ENCODE peak calls at places on chromosomes 2 and 18, in six cellular contexts. D is lower lobe of right lung, N is brain microvascular endothelial cell, K is GM23338, H is HAP-1, M is heart left ventricle. U is an unnamed sample.

GRCh38 chr2:64367444-64367843 is 86.5 kb upstream of the LGALSL start:
- DNase-seq in H (no peak), K (no peak), N (no peak), M (no peak), D (no peak), U (no peak)

GRCh38 chr2:20668470-20668869 is 1.5 kb downstream of the GDF7 start:
- DNase-seq in D (no peak), K (no peak), H (no peak), M (no peak), N (no peak), U (no peak)

GRCh38 chr2:217527586-217528202 is 475.1 kb downstream of the TNS1 start:
- DNase-seq in M (no peak), H (no peak), D (no peak), N (no peak), K (no peak), U (no peak)

GRCh38 chr2:236970656-236971010 is 115.1 kb upstream of the COPS8 start:
- DNase-seq in N (no peak), M (no peak), H (no peak), K (no peak), D (no peak), U (no peak)

GRCh38 chr2:202870431-202871160 is 970 bp downstream of the ICA1L start:
- DNase-seq in K (peak), D (peak), N (peak), M (peak), H (peak), U (peak)

GRCh38 chr2:218860950-218861381 is 1.4 kb downstream of the WNT6 start:
- DNase-seq in N (no peak), H (peak), M (peak), D (no peak), K (peak), U (peak)

GRCh38 chr18:45266023-45266422 is 349.3 kb upstream of the SLC14A2 start:
- DNase-seq in N (no peak), D (no peak), K (no peak), H (no peak), M (no peak), U (no peak)

GRCh38 chr2:157176602-157177001 is 80.9 kb upstream of the GALNT5 start:
- DNase-seq in M (no peak), D (no peak), H (no peak), K (no peak), N (no peak), U (no peak)

GRCh38 chr2:186690796-186691195 is 3.1 kb upstream of the FAM171B start:
- DNase-seq in M (no peak), K (no peak), N (no peak), D (no peak), H (no peak), U (no peak)

GRCh38 chr2:216507220-216508143 is 8.8 kb downstream of the RPL37A start:
- DNase-seq in N (no peak), M (no peak), D (no peak), K (no peak), H (no peak), U (no peak)

GRCh38 chr2:241985986-241986329 is 116.4 kb downstream of the RTP5 start:
- DNase-seq in D (no peak), N (no peak), M (no peak), H (no peak), K (no peak), U (no peak)

GRCh38 chr18:52136532-52136931 is 203.5 kb upstream of the DCC start:
- DNase-seq in H (no peak), N (no peak), D (no peak), K (no peak), M (no peak), U (no peak)

GRCh38 chr2:11410101-11410500 is 55.9 kb downstream of the E2F6 start:
- DNase-seq in N (no peak), D (no peak), K (no peak), H (no peak), M (no peak), U (no peak)

GRCh38 chr2:85988210-85988913 is 99.6 kb upstream of the ST3GAL5 start:
- DNase-seq in H (no peak), M (no peak), K (no peak), D (no peak), N (no peak), U (no peak)

GRCh38 chr18:33123852-33124251 is 316.7 kb downstream of the CCDC178 start:
- DNase-seq in N (no peak), K (no peak), M (no peak), D (no peak), H (no peak), U (no peak)

GRCh38 chr18:74702951-74703350 is 105.3 kb downstream of the ZNF407 start:
- DNase-seq in M (no peak), N (no peak), K (no peak), H (no peak), D (no peak), U (no peak)

GRCh38 chr2:11652141-11652540 is 17.9 kb downstream of the NTSR2 start:
- DNase-seq in H (no peak), K (no peak), N (no peak), M (no peak), D (no peak), U (no peak)

GRCh38 chr2:29329899-29330298 is 214.7 kb downstream of the CLIP4 start:
- DNase-seq in M (no peak), K (peak), D (no peak), H (no peak), N (no peak), U (no peak)

GRCh38 chr2:27809761-27810241 is 38.3 kb downstream of the MRPL33 start:
- DNase-seq in K (no peak), N (peak), M (no peak), H (no peak), D (no peak), U (no peak)

GRCh38 chr2:17084882-17085281 is 419.2 kb upstream of the CYRIA start:
- DNase-seq in K (no peak), H (no peak), M (no peak), N (no peak), D (no peak), U (no peak)

GRCh38 chr2:60488291-60488690 is 65.2 kb downstream of the BCL11A start:
- DNase-seq in H (no peak), K (no peak), N (no peak), D (no peak), M (no peak), U (no peak)

GRCh38 chr18:67608909-67609308 is 92.4 kb upstream of the DSEL start:
- DNase-seq in K (no peak), H (no peak), D (no peak), M (no peak), N (peak), U (no peak)

GRCh38 chr18:74718312-74718711 is 120.6 kb downstream of the ZNF407 start:
- DNase-seq in H (no peak), K (peak), N (no peak), D (no peak), M (no peak), U (no peak)

GRCh38 chr2:145221511-145221910 is 701.6 kb upstream of the ZEB2 start:
- DNase-seq in D (no peak), H (no peak), M (no peak), N (no peak), K (no peak), U (no peak)

GRCh38 chr2:224780814-224781213 is 64.6 kb upstream of the CCDC195 start:
- DNase-seq in D (no peak), N (no peak), K (no peak), M (no peak), H (no peak), U (no peak)

GRCh38 chr2:199742884-199743283 is 108.1 kb downstream of the FTCDNL1 start:
- DNase-seq in K (no peak), H (no peak), M (no peak), D (no peak), N (no peak), U (peak)

GRCh38 chr2:237691908-237692600 is 64.7 kb downstream of the LRRFIP1 start:
- DNase-seq in N (peak), D (peak), H (peak), K (peak), M (peak), U (peak)

GRCh38 chr2:2707111-2708035 is 376.3 kb upstream of the MYT1L start:
- DNase-seq in N (no peak), M (no peak), D (no peak), H (no peak), K (no peak), U (no peak)

GRCh38 chr2:47269316-47270232 is 114.5 kb upstream of the STPG4 start:
- DNase-seq in D (peak), H (no peak), N (peak), K (no peak), M (no peak), U (no peak)

GRCh38 chr2:195642677-195643063 is 14.4 kb upstream of the SLC39A10 start:
- DNase-seq in M (no peak), K (no peak), D (no peak), H (no peak), N (no peak), U (no peak)

GRCh38 chr2:54545700-54546450 is 89.7 kb downstream of the SPTBN1 start:
- DNase-seq in M (no peak), N (no peak), H (no peak), D (no peak), K (no peak), U (no peak)

GRCh38 chr2:71348302-71348701 is 16.7 kb downstream of the ZNF638 start:
- DNase-seq in K (peak), M (no peak), H (no peak), D (no peak), N (peak), U (no peak)

GRCh38 chr2:4507706-4508105 is 804.3 kb downstream of the DCDC2C start:
- DNase-seq in K (no peak), N (no peak), H (no peak), D (no peak), M (no peak), U (no peak)

GRCh38 chr2:218812096-218812815 is 19.3 kb downstream of the PRKAG3 start:
- DNase-seq in N (no peak), D (no peak), M (no peak), H (no peak), K (no peak), U (no peak)

GRCh38 chr2:186704897-186705296 is 11.0 kb downstream of the FAM171B start:
- DNase-seq in K (no peak), H (no peak), M (no peak), D (no peak), N (no peak), U (no peak)

GRCh38 chr2:212249451-212249850 is 289.2 kb downstream of the ERBB4 start:
- DNase-seq in N (peak), D (no peak), M (no peak), H (no peak), K (peak), U (no peak)

GRCh38 chr18:433297-433696 is 67.2 kb downstream of the COLEC12 start:
- DNase-seq in K (no peak), N (no peak), D (no peak), M (no peak), H (no peak), U (no peak)

GRCh38 chr18:27184115-27185024 is 738 bp downstream of the CHST9 start:
- DNase-seq in N (no peak), D (no peak), H (no peak), K (peak), M (no peak), U (peak)

GRCh38 chr18:48662021-48662661 is 123.3 kb downstream of the CTIF start:
- DNase-seq in D (no peak), N (peak), K (peak), H (no peak), M (no peak), U (no peak)
- H3K4me3 ChIP-seq in D (no peak), N (no peak), K (no peak), H (no peak), M (no peak), U (no peak)

DNA sequence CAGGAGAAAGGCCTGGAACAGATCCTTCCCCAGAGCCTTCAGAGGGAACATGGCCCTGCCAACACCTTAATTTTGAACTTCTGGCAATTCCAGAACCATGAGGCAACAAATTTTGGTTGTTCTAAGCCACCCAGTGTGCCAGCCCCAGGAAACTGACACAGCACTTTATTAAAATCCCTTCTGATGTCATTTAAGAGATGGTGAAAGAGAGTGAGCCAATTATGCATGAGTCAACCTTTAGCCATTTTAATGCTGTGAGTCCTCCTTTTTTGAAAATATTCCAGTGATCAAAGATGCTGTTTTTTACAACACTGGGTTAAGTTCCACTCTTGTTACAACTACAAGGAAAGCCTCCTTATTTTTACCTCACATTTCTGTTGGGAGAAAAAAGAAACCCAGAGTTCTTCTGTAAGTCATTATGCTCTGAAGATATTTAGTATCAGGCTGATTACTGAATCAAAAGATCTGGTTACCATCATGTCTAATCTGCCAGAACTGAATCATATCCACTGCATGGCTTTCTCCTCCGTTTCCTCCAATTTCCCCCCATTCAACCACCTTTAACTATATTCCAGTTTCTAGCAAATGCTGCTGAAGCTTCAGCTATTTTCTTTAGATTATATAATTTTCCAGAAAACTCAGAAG is 235.4 kb downstream of the TXNL1 start:
- DNase-seq in M (no peak), K (no peak), D (no peak), N (peak), H (no peak), U (no peak)
- H3K4me3 ChIP-seq in M (no peak), K (no peak), D (no peak), N (no peak), H (no peak), U (no peak)

DNA sequence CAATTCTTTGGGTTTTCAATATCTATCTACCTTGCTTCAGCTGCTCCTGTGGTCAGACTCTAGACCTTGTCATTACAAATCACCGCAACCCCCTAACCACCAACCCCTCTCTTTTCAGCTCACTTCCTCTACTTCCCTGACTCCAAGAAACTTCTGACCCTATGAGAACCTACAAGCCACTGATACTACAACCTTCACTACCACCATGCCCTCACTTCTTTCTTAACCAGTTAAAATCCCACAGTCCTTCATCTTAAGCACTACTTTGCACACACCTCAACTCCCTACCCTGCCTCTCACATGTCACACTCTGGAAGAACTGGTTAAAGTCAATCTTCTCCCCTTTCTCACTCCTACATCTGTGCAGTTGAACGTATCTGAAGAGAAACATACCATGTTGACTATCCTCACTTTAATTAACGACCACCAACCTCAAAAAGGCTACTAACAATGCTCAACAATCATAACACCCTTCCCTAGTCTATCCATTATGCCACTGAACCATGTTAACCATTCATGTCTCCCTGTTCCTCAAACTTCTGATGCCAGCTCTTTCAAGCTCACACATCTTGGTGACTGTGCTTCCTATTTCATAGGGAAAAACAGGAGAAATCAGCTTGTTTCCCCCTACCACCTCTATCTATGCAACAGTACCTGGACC is 12.6 kb downstream of the EIF2AK3 start:
- DNase-seq in H (no peak), N (no peak), K (no peak), M (no peak), D (no peak), U (no peak)
- H3K4me3 ChIP-seq in H (no peak), N (no peak), K (no peak), M (no peak), D (no peak), U (no peak)

GRCh38 chr2:239307921-239308620 is 92.7 kb downstream of the HDAC4 start:
- DNase-seq in K (no peak), H (no peak), M (no peak), D (no peak), N (no peak), U (no peak)
- H3K4me3 ChIP-seq in K (no peak), H (no peak), M (peak), D (peak), N (no peak), U (no peak)

GRCh38 chr2:149375801-149376349 is 45.5 kb downstream of the LYPD6 start:
- DNase-seq in H (no peak), K (no peak), M (no peak), D (no peak), N (peak), U (no peak)

GRCh38 chr2:149371476-149371875 is 41.1 kb downstream of the LYPD6 start:
- DNase-seq in K (no peak), D (no peak), N (no peak), H (no peak), M (no peak), U (no peak)

GRCh38 chr2:149364839-149365238 is 34.5 kb downstream of the LYPD6 start:
- DNase-seq in D (no peak), M (no peak), K (no peak), N (no peak), H (no peak), U (no peak)

GRCh38 chr2:149365826-149366583 is 35.6 kb downstream of the LYPD6 start:
- DNase-seq in K (no peak), H (no peak), M (no peak), D (no peak), N (no peak), U (no peak)

GRCh38 chr2:149370061-149370775 is 39.8 kb downstream of the LYPD6 start:
- DNase-seq in N (no peak), M (no peak), H (no peak), K (no peak), D (no peak), U (no peak)
- H3K4me3 ChIP-seq in N (no peak), M (no peak), H (no peak), K (no peak), D (no peak), U (no peak)

DNA sequence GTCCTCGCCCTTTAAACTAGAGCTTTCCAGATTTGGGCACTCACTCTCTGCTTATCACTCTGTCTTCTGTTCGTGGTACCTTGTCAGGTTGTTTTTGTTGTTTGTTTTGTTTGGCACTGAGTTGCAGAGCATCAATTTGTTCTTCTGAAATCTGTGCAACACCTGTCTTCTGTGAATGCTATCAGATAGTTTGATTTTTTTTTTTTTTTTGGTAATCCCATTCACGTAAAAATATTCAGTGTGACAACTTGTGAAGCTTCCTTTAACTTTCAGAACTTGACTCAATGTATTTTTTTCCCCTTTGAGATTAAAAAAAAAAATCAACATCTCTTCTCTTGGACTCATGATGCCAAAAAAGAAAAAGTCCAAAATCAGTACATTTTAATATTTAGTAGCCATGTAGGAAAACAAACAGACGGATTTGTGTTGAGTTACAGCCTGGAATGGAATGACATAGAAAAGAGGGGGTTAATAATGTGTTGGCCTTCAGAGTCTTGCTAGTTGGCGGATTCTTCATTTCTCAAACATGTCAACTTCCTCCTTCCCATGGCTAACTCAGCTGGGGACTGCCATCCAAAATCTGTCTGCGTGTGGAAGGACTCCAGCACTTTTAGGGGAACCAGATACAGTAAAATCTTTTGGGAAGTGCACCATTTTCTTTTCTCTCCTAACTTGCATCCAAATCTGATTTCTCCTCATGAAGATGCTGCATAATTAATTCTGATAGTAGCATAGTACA is 1.6 kb downstream of the TMEM178A start:
- DNase-seq in H (no peak), K (no peak), M (no peak), D (no peak), N (no peak), U (no peak)
- H3K4me3 ChIP-seq in H (peak), K (peak), M (peak), D (peak), N (no peak), U (peak)

DNA sequence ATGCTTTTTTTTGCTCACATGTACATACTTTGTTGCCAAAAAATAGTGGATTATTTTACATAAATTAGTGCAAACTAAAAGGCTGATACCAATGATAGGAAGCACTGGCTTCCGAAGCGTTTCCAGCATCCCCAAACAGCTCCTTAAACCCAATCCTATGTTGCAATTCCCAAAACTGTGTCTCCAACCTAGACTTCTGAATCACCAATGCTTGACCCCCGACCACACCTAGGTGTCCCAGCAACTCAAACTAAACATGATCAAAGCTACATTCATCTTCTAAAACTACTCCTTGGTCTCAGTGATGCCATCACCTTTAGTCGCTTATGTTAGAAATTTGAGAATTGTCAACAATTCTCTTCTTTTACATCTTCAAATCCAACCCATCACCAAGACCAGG is 13.4 kb downstream of the ATP8B1 start:
- DNase-seq in N (no peak), H (no peak), D (no peak), K (no peak), M (no peak), U (no peak)
- H3K4me3 ChIP-seq in N (no peak), H (no peak), D (no peak), K (no peak), M (no peak), U (no peak)

DNA sequence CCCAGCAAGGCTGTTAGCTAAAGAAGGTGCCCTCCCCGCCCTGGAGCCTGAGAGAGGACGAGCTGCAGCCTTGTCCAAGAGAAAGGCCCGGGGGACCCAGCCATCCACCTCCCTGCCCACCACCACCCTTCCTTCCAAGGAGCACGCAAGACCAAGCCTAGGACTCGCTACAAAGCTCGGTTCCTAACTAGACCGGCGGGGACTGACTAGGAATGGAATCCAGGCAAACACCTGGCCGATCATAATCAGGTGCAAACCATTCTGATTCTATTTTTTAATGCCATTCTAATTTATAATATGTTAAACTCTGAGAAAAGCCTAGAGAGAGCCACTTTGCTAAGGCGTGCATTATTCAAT is 19.7 kb upstream of the TUBB6 start:
- DNase-seq in N (no peak), K (peak), D (no peak), M (no peak), H (no peak), U (no peak)
- H3K4me3 ChIP-seq in N (peak), K (peak), D (peak), M (peak), H (no peak), U (peak)

U was measured in WERI-Rb-1.